ENCODE peak calls at places on chromosome 12, in five cellular contexts. One of them, this sample, is unnamed.

GRCh38 chr12:64808110-64808509 is 16.3 kb upstream of the TBC1D30 start:
- DNase-seq in mucosa of descending colon: no peak
- DNase-seq in stimulated activated CD8-positive, alpha-beta memory T cell treated with anti-CD3 and anti-CD28 coated beads, Interleukin-4, amount 100 ng/mL, for 1 hour: no peak
- DNase-seq in hypothalamus: no peak
- DNase-seq in mesenchymal stem cell: no peak
- DNase-seq in this sample: no peak

GRCh38 chr12:54215990-54216579 is 27.3 kb upstream of the SMUG1 start:
- DNase-seq in mesenchymal stem cell: no peak
- DNase-seq in mucosa of descending colon: no peak
- DNase-seq in stimulated activated CD8-positive, alpha-beta memory T cell treated with anti-CD3 and anti-CD28 coated beads, Interleukin-4, amount 100 ng/mL, for 1 hour: no peak
- DNase-seq in hypothalamus: no peak
- DNase-seq in this sample: no peak

GRCh38 chr12:16669756-16670155 is 63.8 kb upstream of the LMO3 start:
- DNase-seq in mucosa of descending colon: no peak
- DNase-seq in stimulated activated CD8-positive, alpha-beta memory T cell treated with anti-CD3 and anti-CD28 coated beads, Interleukin-4, amount 100 ng/mL, for 1 hour: no peak
- DNase-seq in hypothalamus: no peak
- DNase-seq in mesenchymal stem cell: no peak
- DNase-seq in this sample: no peak

GRCh38 chr12:109612975-109613502 is 39.4 kb downstream of the MVK start:
- DNase-seq in mesenchymal stem cell: peak
- DNase-seq in stimulated activated CD8-positive, alpha-beta memory T cell treated with anti-CD3 and anti-CD28 coated beads, Interleukin-4, amount 100 ng/mL, for 1 hour: no peak
- DNase-seq in hypothalamus: no peak
- DNase-seq in mucosa of descending colon: no peak
- DNase-seq in this sample: no peak

GRCh38 chr12:129119537-129119936 is 266.3 kb downstream of the GLT1D1 start:
- DNase-seq in stimulated activated CD8-positive, alpha-beta memory T cell treated with anti-CD3 and anti-CD28 coated beads, Interleukin-4, amount 100 ng/mL, for 1 hour: no peak
- DNase-seq in hypothalamus: no peak
- DNase-seq in mucosa of descending colon: no peak
- DNase-seq in mesenchymal stem cell: no peak
- DNase-seq in this sample: no peak

GRCh38 chr12:98227162-98227561 is 288.2 kb upstream of the TMPO start:
- DNase-seq in mesenchymal stem cell: no peak
- DNase-seq in stimulated activated CD8-positive, alpha-beta memory T cell treated with anti-CD3 and anti-CD28 coated beads, Interleukin-4, amount 100 ng/mL, for 1 hour: no peak
- DNase-seq in hypothalamus: no peak
- DNase-seq in mucosa of descending colon: peak
- DNase-seq in this sample: no peak

GRCh38 chr12:63944586-63945228 is 100.2 kb downstream of the SRGAP1 start:
- DNase-seq in stimulated activated CD8-positive, alpha-beta memory T cell treated with anti-CD3 and anti-CD28 coated beads, Interleukin-4, amount 100 ng/mL, for 1 hour: no peak
- DNase-seq in mesenchymal stem cell: no peak
- DNase-seq in hypothalamus: no peak
- DNase-seq in mucosa of descending colon: no peak
- DNase-seq in this sample: no peak

GRCh38 chr12:4145990-4146859 is 127.3 kb upstream of the CCND2 start:
- DNase-seq in hypothalamus: no peak
- DNase-seq in mucosa of descending colon: no peak
- DNase-seq in mesenchymal stem cell: no peak
- DNase-seq in stimulated activated CD8-positive, alpha-beta memory T cell treated with anti-CD3 and anti-CD28 coated beads, Interleukin-4, amount 100 ng/mL, for 1 hour: no peak
- DNase-seq in this sample: no peak

GRCh38 chr12:111445311-111446043 is 39.8 kb downstream of the SH2B3 start:
- DNase-seq in mesenchymal stem cell: peak
- DNase-seq in mucosa of descending colon: no peak
- DNase-seq in stimulated activated CD8-positive, alpha-beta memory T cell treated with anti-CD3 and anti-CD28 coated beads, Interleukin-4, amount 100 ng/mL, for 1 hour: no peak
- DNase-seq in hypothalamus: no peak
- DNase-seq in this sample: no peak

GRCh38 chr12:84937383-84937782 is 24.8 kb upstream of the SLC6A15 start:
- DNase-seq in hypothalamus: no peak
- DNase-seq in mucosa of descending colon: no peak
- DNase-seq in mesenchymal stem cell: no peak
- DNase-seq in stimulated activated CD8-positive, alpha-beta memory T cell treated with anti-CD3 and anti-CD28 coated beads, Interleukin-4, amount 100 ng/mL, for 1 hour: no peak
- DNase-seq in this sample: no peak

GRCh38 chr12:112122823-112123690 is 2.3 kb upstream of the TRAFD1 start:
- DNase-seq in hypothalamus: no peak
- DNase-seq in mesenchymal stem cell: peak
- DNase-seq in mucosa of descending colon: no peak
- DNase-seq in stimulated activated CD8-positive, alpha-beta memory T cell treated with anti-CD3 and anti-CD28 coated beads, Interleukin-4, amount 100 ng/mL, for 1 hour: no peak
- DNase-seq in this sample: no peak

GRCh38 chr12:95648990-95649791 is 97.9 kb upstream of the USP44 start:
- DNase-seq in mucosa of descending colon: peak
- DNase-seq in stimulated activated CD8-positive, alpha-beta memory T cell treated with anti-CD3 and anti-CD28 coated beads, Interleukin-4, amount 100 ng/mL, for 1 hour: no peak
- DNase-seq in mesenchymal stem cell: no peak
- DNase-seq in hypothalamus: no peak
- DNase-seq in this sample: peak

GRCh38 chr12:14601692-14602091 is 34.0 kb upstream of the PLBD1 start:
- DNase-seq in mucosa of descending colon: no peak
- DNase-seq in hypothalamus: no peak
- DNase-seq in mesenchymal stem cell: no peak
- DNase-seq in stimulated activated CD8-positive, alpha-beta memory T cell treated with anti-CD3 and anti-CD28 coated beads, Interleukin-4, amount 100 ng/mL, for 1 hour: no peak
- DNase-seq in this sample: no peak

GRCh38 chr12:116179384-116179783 is 98.1 kb downstream of the MED13L start:
- DNase-seq in mesenchymal stem cell: no peak
- DNase-seq in mucosa of descending colon: no peak
- DNase-seq in stimulated activated CD8-positive, alpha-beta memory T cell treated with anti-CD3 and anti-CD28 coated beads, Interleukin-4, amount 100 ng/mL, for 1 hour: no peak
- DNase-seq in hypothalamus: no peak
- DNase-seq in this sample: no peak

GRCh38 chr12:2858944-2859352 is 2.1 kb upstream of the TEX52 start:
- DNase-seq in stimulated activated CD8-positive, alpha-beta memory T cell treated with anti-CD3 and anti-CD28 coated beads, Interleukin-4, amount 100 ng/mL, for 1 hour: no peak
- DNase-seq in mesenchymal stem cell: no peak
- DNase-seq in mucosa of descending colon: no peak
- DNase-seq in hypothalamus: no peak
- DNase-seq in this sample: no peak

GRCh38 chr12:108721824-108722223 is 9.5 kb downstream of the CORO1C start:
- DNase-seq in mucosa of descending colon: no peak
- DNase-seq in hypothalamus: no peak
- DNase-seq in mesenchymal stem cell: no peak
- DNase-seq in stimulated activated CD8-positive, alpha-beta memory T cell treated with anti-CD3 and anti-CD28 coated beads, Interleukin-4, amount 100 ng/mL, for 1 hour: no peak
- DNase-seq in this sample: no peak

This sample was measured in astrocyte of the cerebellum.